ENCODE peak calls at places on chromosomes 6 and 20, in five cellular contexts. I is Peyer's patch; J is stomach; P is gastrocnemius medialis; L is CD8-positive, alpha-beta memory T cell. S is an unnamed sample.

GRCh38 chr6:118771253-118771652 is 119.9 kb upstream of the CEP85L start:
- DNase-seq in L (no peak), I (no peak), P (no peak), J (no peak), S (no peak)

GRCh38 chr20:31845300-31845863 is at the start of gene FOXS1:
- DNase-seq in J (no peak), L (no peak), P (no peak), I (no peak), S (no peak)

GRCh38 chr6:138419766-138420165 is 15.7 kb downstream of the HEBP2 start:
- DNase-seq in P (no peak), L (no peak), J (no peak), I (no peak), S (no peak)

GRCh38 chr6:157941101-157941863 is 40.4 kb upstream of the SYNJ2 start:
- DNase-seq in I (no peak), J (no peak), L (no peak), P (no peak), S (no peak)

GRCh38 chr6:56318851-56319250 is 71.5 kb upstream of the COL21A1 start:
- DNase-seq in J (no peak), L (no peak), I (no peak), P (no peak), S (no peak)

GRCh38 chr6:170211404-170212025 is 79.4 kb downstream of the DLL1 start:
- DNase-seq in L (no peak), J (peak; percentile 24), I (no peak), P (no peak), S (peak; percentile 24)

GRCh38 chr6:170038251-170038650 is 252.6 kb downstream of the DLL1 start:
- DNase-seq in P (no peak), I (no peak), J (peak; percentile 24), L (no peak), S (no peak)

GRCh38 chr6:32700391-32701040 is 34.1 kb upstream of the HLA-DQB1 start:
- DNase-seq in J (no peak), L (peak; percentile 31), I (no peak), P (no peak), S (peak; percentile 32)

GRCh38 chr20:11015440-11015839 is 341.6 kb upstream of the JAG1 start:
- DNase-seq in L (no peak), J (no peak), I (no peak), P (no peak), S (no peak)

GRCh38 chr6:46273911-46274310 is 103.1 kb upstream of the ENPP5 start:
- DNase-seq in J (peak; percentile 33), I (no peak), P (no peak), L (no peak), S (no peak)

GRCh38 chr6:156762547-156762946 is 14.6 kb upstream of the ARID1B start:
- DNase-seq in P (no peak), I (no peak), L (no peak), J (no peak), S (no peak)

GRCh38 chr20:32980990-32981389 is 23.2 kb downstream of the SUN5 start:
- DNase-seq in P (no peak), J (no peak), I (no peak), L (no peak), S (no peak)

GRCh38 chr20:13799974-13800373 is 15.1 kb downstream of the NDUFAF5 start:
- DNase-seq in I (no peak), P (no peak), J (no peak), L (no peak), S (no peak)

GRCh38 chr6:169997930-169998218 is 246.5 kb downstream of the ERMARD start:
- DNase-seq in L (no peak), P (no peak), I (no peak), J (no peak), S (no peak)

GRCh38 chr6:21501815-21502214 is 91.7 kb upstream of the SOX4 start:
- DNase-seq in L (no peak), I (no peak), J (no peak), P (no peak), S (no peak)

DNA sequence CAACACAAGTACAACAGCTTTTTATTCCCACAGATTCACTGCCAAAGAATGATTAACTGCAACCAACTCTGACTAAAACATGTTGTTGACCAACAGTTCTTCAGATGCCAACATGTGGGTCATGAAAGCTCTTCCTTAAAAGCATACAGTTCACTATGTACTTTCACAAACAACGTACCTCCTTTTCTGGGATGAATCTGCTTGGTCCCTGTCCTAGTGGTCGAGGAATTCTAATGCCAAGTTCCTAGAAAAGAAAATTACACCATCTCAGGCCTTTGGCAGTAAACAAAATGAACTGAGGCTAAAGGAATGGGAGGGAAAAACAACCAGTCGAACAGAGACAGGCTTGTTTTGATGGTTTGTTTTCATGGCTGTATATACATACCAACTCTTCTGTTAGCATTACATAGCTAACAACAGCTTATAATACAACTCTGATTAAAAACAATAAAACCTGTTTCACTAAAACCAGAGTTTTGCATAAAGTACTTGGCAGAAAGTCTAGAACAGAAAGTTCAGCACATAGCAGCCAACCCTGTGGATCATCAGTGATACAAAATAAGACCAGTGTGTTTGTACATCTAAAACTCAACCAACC is 92.4 kb downstream of the SESN1 start:
- DNase-seq in I (no peak), J (no peak), P (peak; percentile 75), L (no peak), S (no peak)
- H3K27ac ChIP-seq in I (peak overlapping the region; percentile 58), J (no peak overlapping the region), P (peak overlapping the region; percentile 94), L (no peak overlapping the region), S (peak overlapping the region; percentile 88)

GRCh38 chr6:78231002-78231401 is 578.2 kb downstream of the MEI4 start:
- DNase-seq in I (no peak), L (no peak), P (no peak), J (no peak), S (no peak)
- H3K27ac ChIP-seq in I (no peak overlapping the region), L (no peak overlapping the region), P (no peak overlapping the region), J (no peak overlapping the region), S (no peak overlapping the region)

GRCh38 chr6:43020052-43020705 is 1.2 kb upstream of the RRP36 start:
- DNase-seq in J (no peak), L (no peak), P (no peak), I (no peak), S (no peak)
- H3K27ac ChIP-seq in J (no peak overlapping the region), L (no peak overlapping the region), P (peak overlapping the region; percentile 98), I (no peak overlapping the region), S (peak overlapping the region; percentile 96)

GRCh38 chr6:126344181-126344580 is 4.3 kb downstream of the CENPW start:
- DNase-seq in L (no peak), J (no peak), I (no peak), P (no peak), S (no peak)
- H3K27ac ChIP-seq in L (no peak overlapping the region), J (no peak overlapping the region), I (no peak overlapping the region), P (no peak overlapping the region), S (no peak overlapping the region)

GRCh38 chr20:53666144-53666543 is 72.5 kb upstream of the ZNF217 start:
- DNase-seq in J (no peak), L (no peak), I (no peak), P (no peak), S (no peak)
- H3K27ac ChIP-seq in J (no peak overlapping the region), L (no peak overlapping the region), I (no peak overlapping the region), P (no peak overlapping the region), S (no peak overlapping the region)

GRCh38 chr20:4083103-4083864 is 67.9 kb upstream of the RNF24 start:
- DNase-seq in P (no peak), L (no peak), I (no peak), J (no peak), S (no peak)
- H3K27ac ChIP-seq in P (no peak overlapping the region), L (peak overlapping the region; percentile 14), I (peak overlapping the region; percentile 62), J (no peak overlapping the region), S (peak overlapping the region; percentile 62)

GRCh38 chr6:221531-222349 is 70.5 kb upstream of the DUSP22 start:
- DNase-seq in P (no peak), J (no peak), L (no peak), I (no peak), S (no peak)
- H3K27ac ChIP-seq in P (no peak overlapping the region), J (no peak overlapping the region), L (no peak overlapping the region), I (no peak overlapping the region), S (no peak overlapping the region)

S was measured in lung.